ENCODE peak calls at places on chromosomes 1 and 21, in four cellular contexts. N is stimulated activated CD4-positive, alpha-beta T cell treated with anti-CD3 and anti-CD28 coated beads, TNF-alpha, amount 100 ng/mL, for 4 hours; U is CD8-positive, alpha-beta T cell; G is glutamatergic neuron. E is an unnamed sample.

GRCh38 chr1:61539720-61540462 is 185.1 kb downstream of the TM2D1 start:
- DNase-seq in N (no peak), U (no peak), G (no peak), E (no peak)

GRCh38 chr1:111415461-111415860 is 12.1 kb downstream of the OVGP1 start:
- DNase-seq in N (no peak), U (no peak), G (no peak), E (no peak)

GRCh38 chr1:76944942-76945341 is 77.7 kb downstream of the ST6GALNAC5 start:
- DNase-seq in N (no peak), U (no peak), G (no peak), E (no peak)

GRCh38 chr1:157893681-157894080 is 52.1 kb upstream of the CD5L start:
- DNase-seq in N (no peak), U (no peak), G (no peak), E (no peak)

GRCh38 chr21:32184485-32184884 is 94.4 kb downstream of the MIS18A start:
- DNase-seq in N (no peak), U (no peak), G (no peak), E (no peak)

GRCh38 chr1:243916160-243916559 is 66.1 kb upstream of the AKT3 start:
- DNase-seq in N (no peak), U (no peak), G (no peak), E (no peak)

GRCh38 chr1:61639218-61639617 is 85.7 kb downstream of the TM2D1 start:
- DNase-seq in N (no peak), U (no peak), G (no peak), E (no peak)

GRCh38 chr1:228285661-228286504 is 78.0 kb downstream of the OBSCN start:
- DNase-seq in N (no peak), U (no peak), G (no peak), E (no peak)

GRCh38 chr21:32463889-32464300 is 51.4 kb downstream of the EVA1C start:
- DNase-seq in N (no peak), U (no peak), G (no peak), E (no peak)

GRCh38 chr1:150012611-150013010 is 2.1 kb upstream of the OTUD7B start:
- DNase-seq in N (no peak), U (no peak), G (no peak), E (no peak)